ENCODE peak calls at places on chromosomes 2 and 18, in ten cellular contexts. W, E, G, C, H, T, S, O, F and L are unnamed samples.
A peak's percentile ranks its signal among the peaks of the same experiment; 100 is the strongest.

GRCh38 chr2:38750793-38751042 is 443 bp downstream of the SRSF7 start:
- DNase-seq in W (peak; percentile 62), E (no peak), G (no peak), C (peak; percentile 30), H (no peak), T (peak; percentile 76), S (peak; percentile 83), O (peak; percentile 52), F (peak; percentile 64), L (peak; percentile 60)

GRCh38 chr2:9095226-9095625 is 91.7 kb upstream of the MBOAT2 start:
- DNase-seq in W (no peak), E (no peak), G (no peak), C (no peak), H (no peak), T (no peak), S (no peak), O (no peak), F (no peak), L (no peak)

GRCh38 chr18:11664286-11664685 is 24.8 kb upstream of the GNAL start:
- DNase-seq in W (no peak), E (no peak), G (no peak), C (no peak), H (no peak), T (no peak), S (no peak), O (no peak), F (no peak), L (no peak)

GRCh38 chr2:200193331-200193730 is 113.2 kb upstream of the SPATS2L start:
- DNase-seq in W (no peak), E (no peak), G (no peak), C (no peak), H (no peak), T (no peak), S (no peak), O (no peak), F (no peak), L (no peak)

GRCh38 chr2:38446418-38446817 is 69.3 kb upstream of the ATL2 start:
- DNase-seq in W (no peak), E (no peak), G (no peak), C (no peak), H (no peak), T (no peak), S (no peak), O (no peak), F (no peak), L (no peak)

GRCh38 chr2:177165103-177165583 is 47.5 kb upstream of the HNRNPA3 start:
- DNase-seq in W (no peak), E (peak; percentile 79), G (no peak), C (peak; percentile 62), H (no peak), T (no peak), S (peak; percentile 57), O (no peak), F (no peak), L (no peak)

GRCh38 chr18:67133669-67134068 is 382.9 kb downstream of the DSEL start:
- DNase-seq in W (no peak), E (no peak), G (no peak), C (no peak), H (no peak), T (no peak), S (no peak), O (peak; percentile 82), F (no peak), L (no peak)

GRCh38 chr2:19733951-19734425 is 167.8 kb downstream of the TTC32 start:
- DNase-seq in W (no peak), E (peak; percentile 76), G (no peak), C (peak; percentile 42), H (no peak), T (no peak), S (no peak), O (no peak), F (no peak), L (no peak)

GRCh38 chr2:47644351-47644750 is 138.6 kb upstream of the MSH6 start:
- DNase-seq in W (no peak), E (no peak), G (no peak), C (no peak), H (no peak), T (no peak), S (no peak), O (no peak), F (no peak), L (no peak)

GRCh38 chr2:143635936-143636335 is 506.7 kb downstream of the ARHGAP15 start:
- DNase-seq in W (no peak), E (no peak), G (no peak), C (no peak), H (no peak), T (no peak), S (no peak), O (no peak), F (no peak), L (no peak)

GRCh38 chr18:27057459-27058302 is 127.4 kb downstream of the CHST9 start:
- DNase-seq in W (no peak), E (no peak), G (no peak), C (peak; percentile 0), H (no peak), T (no peak), S (peak; percentile 11), O (no peak), F (no peak), L (no peak)

GRCh38 chr2:232802096-232802495 is 25.7 kb upstream of the KCNJ13 start:
- DNase-seq in W (no peak), E (no peak), G (no peak), C (no peak), H (no peak), T (no peak), S (no peak), O (no peak), F (no peak), L (no peak)

GRCh38 chr2:156476516-156477206 is 40.5 kb downstream of the GPD2 start:
- DNase-seq in W (no peak), E (peak; percentile 73), G (no peak), C (peak; percentile 88), H (no peak), T (no peak), S (no peak), O (no peak), F (no peak), L (no peak)

GRCh38 chr2:1740714-1741584 is 3.4 kb downstream of the PXDN start:
- DNase-seq in W (no peak), E (no peak), G (no peak), C (no peak), H (no peak), T (peak; percentile 28), S (no peak), O (no peak), F (no peak), L (no peak)

GRCh38 chr18:13302611-13303267 is 84.2 kb downstream of the LDLRAD4 start:
- DNase-seq in W (no peak), E (no peak), G (no peak), C (no peak), H (no peak), T (no peak), S (no peak), O (no peak), F (no peak), L (no peak)

GRCh38 chr2:238945433-238946150 is 97.7 kb downstream of the TWIST2 start:
- DNase-seq in W (peak; percentile 54), E (peak; percentile 83), G (no peak), C (peak; percentile 75), H (no peak), T (no peak), S (no peak), O (no peak), F (no peak), L (no peak)

GRCh38 chr2:105397025-105397722 is 1.7 kb downstream of the FHL2 start:
- DNase-seq in W (no peak), E (peak; percentile 42), G (no peak), C (peak; percentile 61), H (no peak), T (no peak), S (no peak), O (no peak), F (no peak), L (no peak)

GRCh38 chr2:216792222-216793001 is 67.5 kb downstream of the TNP1 start:
- DNase-seq in W (no peak), E (peak; percentile 84), G (no peak), C (peak; percentile 12), H (no peak), T (peak; percentile 58), S (no peak), O (peak; percentile 16), F (no peak), L (no peak)

GRCh38 chr2:46999857-47000678 is 84.5 kb upstream of the MCFD2 start:
- DNase-seq in W (no peak), E (no peak), G (no peak), C (no peak), H (no peak), T (no peak), S (peak; percentile 43), O (no peak), F (no peak), L (no peak)

GRCh38 chr18:8051388-8051787 is 484.3 kb downstream of the PTPRM start:
- DNase-seq in W (no peak), E (no peak), G (no peak), C (peak; percentile 55), H (no peak), T (no peak), S (no peak), O (no peak), F (no peak), L (no peak)

GRCh38 chr2:129178356-129178755 is 801.1 kb upstream of the RAB6C start:
- DNase-seq in W (no peak), E (peak; percentile 59), G (no peak), C (no peak), H (no peak), T (no peak), S (peak; percentile 14), O (no peak), F (no peak), L (no peak)

GRCh38 chr2:241128266-241128665 is 21.0 kb downstream of the PASK start:
- DNase-seq in W (no peak), E (no peak), G (no peak), C (no peak), H (no peak), T (no peak), S (no peak), O (no peak), F (no peak), L (no peak)

GRCh38 chr18:9755603-9756002 is 47.5 kb downstream of the RAB31 start:
- DNase-seq in W (peak; percentile 19), E (no peak), G (no peak), C (no peak), H (no peak), T (no peak), S (no peak), O (no peak), F (no peak), L (no peak)

GRCh38 chr18:23721711-23722479 is 32.6 kb downstream of the LAMA3 start:
- DNase-seq in W (no peak), E (peak; percentile 24), G (no peak), C (no peak), H (no peak), T (no peak), S (no peak), O (no peak), F (no peak), L (no peak)

GRCh38 chr2:14220101-14220500 is 412.4 kb upstream of the LRATD1 start:
- DNase-seq in W (no peak), E (no peak), G (no peak), C (peak; percentile 2), H (no peak), T (no peak), S (no peak), O (no peak), F (no peak), L (no peak)

GRCh38 chr2:43219383-43220228 is 6.8 kb downstream of the ZFP36L2 start:
- DNase-seq in W (peak; percentile 53), E (peak; percentile 90), G (peak; percentile 93), C (peak; percentile 85), H (peak; percentile 92), T (peak; percentile 94), S (peak; percentile 80), O (no peak), F (peak; percentile 73), L (peak; percentile 58)

GRCh38 chr18:48885266-48885950 is 65.4 kb downstream of the SMAD7 start:
- DNase-seq in W (no peak), E (no peak), G (no peak), C (no peak), H (no peak), T (no peak), S (no peak), O (no peak), F (no peak), L (no peak)

GRCh38 chr2:62505649-62506420 is at the start of gene TMEM17:
- DNase-seq in W (peak; percentile 89), E (peak; percentile 95), G (no peak), C (peak; percentile 93), H (no peak), T (peak; percentile 93), S (peak; percentile 88), O (peak; percentile 65), F (no peak), L (no peak)